ENCODE peak calls at places on chromosomes 6 and 20, in eight cellular contexts. T is pancreas, A is cardiac muscle cell, D is HCT116, S is astrocyte of the spinal cord, Y is GM12864, J is Panc1, C is colonic mucosa. X is an unnamed sample.
A peak's percentile ranks its signal among the peaks of the same experiment; 100 is the strongest.

GRCh38 chr20:5741089-5741488 is 9.1 kb upstream of the SHLD1 start:
- DNase-seq in S (no peak), D (no peak), A (peak; percentile 33), Y (no peak), J (no peak), C (no peak), T (no peak), X (no peak)

GRCh38 chr6:33850869-33851541 is 47.2 kb upstream of the MLN start:
- DNase-seq in Y (no peak), D (no peak), C (no peak), T (no peak), J (no peak), A (no peak), S (no peak), X (no peak)

GRCh38 chr6:99241905-99242534 is 107.5 kb downstream of the FAXC start:
- DNase-seq in D (peak; percentile 38), S (peak; percentile 45), A (peak; percentile 26), C (no peak), Y (no peak), J (no peak), T (no peak), X (no peak)

GRCh38 chr6:71420693-71421328 is 132.2 kb downstream of the OGFRL1 start:
- DNase-seq in C (peak; percentile 85), T (peak; percentile 95), Y (peak; percentile 12), S (peak; percentile 97), D (no peak), A (peak; percentile 97), J (peak; percentile 89), X (peak; percentile 94)

GRCh38 chr20:11687546-11688292 is 230.0 kb upstream of the BTBD3 start:
- DNase-seq in T (no peak), Y (no peak), C (no peak), S (no peak), A (no peak), D (no peak), J (no peak), X (no peak)

GRCh38 chr6:116783852-116784251 is 18.3 kb upstream of the FAM162B start:
- DNase-seq in J (no peak), D (no peak), Y (no peak), S (peak; percentile 34), C (no peak), A (no peak), T (no peak), X (no peak)

GRCh38 chr6:34648808-34649207 is 47.8 kb downstream of the ILRUN start:
- DNase-seq in A (no peak), J (no peak), C (no peak), T (no peak), S (no peak), Y (no peak), D (no peak), X (no peak)

GRCh38 chr6:51854347-51854746 is 233.1 kb downstream of the PKHD1 start:
- DNase-seq in C (no peak), T (no peak), D (no peak), J (no peak), S (no peak), Y (no peak), A (no peak), X (no peak)

GRCh38 chr6:98525860-98526259 is 308.5 kb upstream of the POU3F2 start:
- DNase-seq in S (no peak), D (no peak), C (no peak), A (no peak), T (no peak), Y (no peak), J (no peak), X (no peak)

GRCh38 chr6:26105109-26105730 is 18.0 kb downstream of the HFE start:
- DNase-seq in J (no peak), A (no peak), T (no peak), S (no peak), Y (no peak), D (no peak), C (no peak), X (no peak)

GRCh38 chr6:16319813-16320532 is 81.6 kb downstream of the GMPR start:
- DNase-seq in T (no peak), A (peak; percentile 89), J (peak; percentile 64), D (peak; percentile 59), Y (no peak), S (peak; percentile 96), C (peak; percentile 40), X (no peak)

GRCh38 chr6:108167449-108167903 is 1.7 kb downstream of the NR2E1 start:
- DNase-seq in A (no peak), T (no peak), D (no peak), J (no peak), S (no peak), C (no peak), Y (no peak), X (no peak)

GRCh38 chr6:108169801-108170606 is 4.2 kb downstream of the NR2E1 start:
- DNase-seq in J (no peak), C (no peak), D (no peak), Y (no peak), S (no peak), T (no peak), A (no peak), X (no peak)

GRCh38 chr6:108168980-108169800 is 3.4 kb downstream of the NR2E1 start:
- DNase-seq in C (no peak), S (no peak), D (no peak), Y (no peak), A (no peak), J (no peak), T (no peak), X (no peak)

GRCh38 chr6:108168026-108168463 is 2.2 kb downstream of the NR2E1 start:
- DNase-seq in Y (no peak), S (no peak), A (no peak), D (no peak), J (no peak), C (no peak), T (no peak), X (no peak)

DNA sequence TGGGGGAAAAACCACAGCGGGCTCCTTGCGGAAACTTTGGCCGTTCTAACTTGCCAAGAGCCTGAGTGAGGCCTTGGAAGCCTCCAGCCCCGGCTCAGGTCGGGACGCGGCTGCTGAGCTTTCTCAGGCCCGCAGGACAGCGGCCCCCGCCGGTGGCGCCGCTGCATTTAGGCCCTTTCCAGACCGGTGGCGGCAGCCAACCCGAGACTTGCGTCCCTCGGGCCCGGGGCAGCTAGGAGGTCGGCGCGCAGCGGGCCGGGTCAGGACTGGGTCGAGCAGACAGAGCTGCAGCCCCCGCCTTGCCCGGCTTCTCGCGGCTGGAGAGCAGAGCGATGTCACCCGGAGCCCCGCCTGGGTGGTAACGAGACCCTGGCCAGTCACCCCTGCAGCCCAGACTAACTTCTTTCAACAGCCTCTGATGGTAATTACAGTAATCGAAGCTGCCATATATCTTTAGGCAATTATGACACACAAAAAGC is 2.7 kb downstream of the NR2E1 start:
- DNase-seq in C (no peak), J (no peak), T (peak; percentile 39), D (no peak), S (peak; percentile 43), A (peak; percentile 28), Y (no peak), X (no peak)
- TF ChIP-seq CTCF in C (no peak), J (no peak), T (no peak), D (no peak), S (peak; percentile 45), A (no peak), Y (peak; percentile 13), X (peak; percentile 57)

DNA sequence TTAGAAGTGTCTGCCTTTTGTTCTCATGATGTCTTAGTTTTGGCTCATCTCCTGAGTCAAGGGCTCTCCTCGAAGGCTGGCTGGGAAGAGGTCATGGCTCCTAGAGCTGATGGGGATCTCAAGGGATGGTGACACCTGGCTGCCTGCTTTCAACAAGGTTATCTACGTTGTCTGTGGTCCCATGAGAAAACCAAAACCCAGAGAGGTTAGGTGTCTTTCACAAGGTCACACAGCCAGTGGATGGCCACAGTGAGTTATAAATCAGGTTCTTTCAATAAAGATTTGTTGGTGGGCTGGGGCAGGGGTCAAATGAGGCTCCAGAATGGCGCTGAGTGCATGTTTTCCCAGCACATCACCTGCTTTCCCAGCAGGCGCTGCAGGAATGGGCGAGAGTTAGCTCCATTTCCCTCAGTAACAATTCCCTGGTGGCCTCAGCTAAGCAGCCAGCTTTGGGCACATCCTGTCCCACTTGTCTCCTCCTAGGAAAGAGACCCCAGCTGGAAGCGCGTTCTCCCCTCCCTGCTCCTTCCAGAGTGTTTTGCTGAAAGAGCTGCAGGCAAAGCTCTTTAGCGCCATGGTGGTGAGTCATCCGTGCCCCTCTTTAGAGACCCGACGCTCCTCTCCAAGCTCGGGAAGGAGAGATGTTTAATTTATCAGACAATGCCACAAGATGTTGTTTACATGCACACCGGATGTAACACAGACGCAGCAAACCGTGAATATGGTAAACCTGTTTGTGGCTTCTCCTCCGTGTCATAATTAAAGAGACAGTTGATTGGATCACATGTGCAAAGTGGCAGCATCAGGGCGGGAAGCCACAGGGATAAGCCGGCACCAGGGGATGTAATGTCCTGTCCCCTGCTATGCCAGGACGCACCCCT is 109.7 kb downstream of the LRFN2 start:
- DNase-seq in Y (no peak), D (no peak), C (no peak), S (no peak), A (no peak), T (no peak), J (no peak), X (no peak)
- TF ChIP-seq CTCF in Y (no peak), D (no peak), C (no peak), S (no peak), A (no peak), T (no peak), J (no peak), X (no peak)

GRCh38 chr20:50734730-50735679 is 3.6 kb downstream of the PARD6B start:
- DNase-seq in S (no peak), A (no peak), Y (no peak), D (no peak), J (no peak), C (no peak), T (no peak), X (peak; percentile 1)
- TF ChIP-seq CTCF in S (no peak), A (no peak), Y (no peak), D (no peak), J (no peak), C (no peak), T (no peak), X (no peak)

GRCh38 chr20:62980380-62980960 is 26.3 kb downstream of the BHLHE23 start:
- DNase-seq in A (no peak), J (no peak), S (no peak), Y (no peak), T (no peak), D (no peak), C (no peak), X (no peak)

GRCh38 chr20:62977613-62978558 is 25.4 kb downstream of the SLC17A9 start:
- DNase-seq in C (peak; percentile 58), J (no peak), A (no peak), D (peak; percentile 51), Y (peak; percentile 66), T (no peak), S (no peak), X (no peak)

GRCh38 chr20:62978559-62978938 is 26.0 kb downstream of the SLC17A9 start:
- DNase-seq in C (no peak), J (no peak), S (no peak), A (no peak), D (no peak), Y (no peak), T (no peak), X (no peak)

GRCh38 chr20:62979876-62980373 is 26.8 kb downstream of the BHLHE23 start:
- DNase-seq in J (no peak), S (no peak), A (no peak), D (no peak), C (no peak), T (no peak), Y (no peak), X (no peak)

DNA sequence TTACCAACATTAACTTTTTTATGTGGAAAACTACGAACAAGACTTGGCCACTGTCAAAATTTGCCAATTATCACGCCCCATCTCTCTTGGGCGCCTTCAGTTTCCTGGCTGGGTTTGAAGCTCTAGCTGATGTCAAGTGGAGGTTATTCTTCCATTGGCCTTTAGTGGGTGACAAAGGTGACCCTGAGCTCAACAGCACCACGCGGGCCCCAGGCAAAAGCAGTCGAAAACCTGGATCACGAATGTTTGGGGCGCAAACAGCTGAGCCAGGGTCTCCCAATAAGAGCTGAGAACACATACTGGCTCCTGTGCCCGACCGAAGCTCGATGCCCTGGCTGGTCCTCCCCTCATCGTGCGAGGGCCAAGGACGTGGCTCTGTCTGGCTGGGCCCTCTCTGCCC is 26.8 kb downstream of the SLC17A9 start:
- DNase-seq in C (no peak), T (no peak), Y (no peak), J (no peak), S (no peak), D (no peak), A (no peak), X (no peak)
- TF ChIP-seq CTCF in C (no peak), T (no peak), Y (peak; percentile 22), J (no peak), S (no peak), D (no peak), A (no peak), X (no peak)

X was measured in type B pancreatic cell.